ENCODE peak calls at places on chromosome 16, in six cellular contexts. V, B, Y, P, Z and I are unnamed samples. For H3K4me1, the result is how much of the 10 kb centered on the place peaks cover.

GRCh38 chr16:16960785-16961184 is 510.0 kb downstream of the XYLT1 start:
- DNase-seq in P (no peak), Y (no peak), Z (no peak), B (no peak), V (no peak), I (no peak)

GRCh38 chr16:35134471-35134870 is 1675.1 kb downstream of the TP53TG3F start:
- DNase-seq in P (no peak), B (no peak), Y (no peak), Z (no peak), V (no peak), I (no peak)

GRCh38 chr16:84482951-84483881 is 21.2 kb downstream of the MEAK7 start:
- DNase-seq in P (no peak), B (no peak), Z (no peak), V (peak), Y (no peak), I (peak)

GRCh38 chr16:84810518-84811273 is 9.1 kb upstream of the CRISPLD2 start:
- DNase-seq in P (peak), Y (no peak), V (no peak), B (no peak), Z (peak), I (no peak)

GRCh38 chr16:4693956-4694663 is 748 bp downstream of the NUDT16L1 start:
- DNase-seq in Y (peak), Z (peak), V (peak), P (peak), B (peak), I (peak)

GRCh38 chr16:23114131-23114904 is 34.9 kb downstream of the USP31 start:
- DNase-seq in B (no peak), P (no peak), V (no peak), Z (peak), Y (no peak), I (no peak)

GRCh38 chr16:7345423-7345822 is 12.8 kb downstream of the RBFOX1 start:
- DNase-seq in P (no peak), Z (peak), Y (no peak), V (no peak), B (no peak), I (no peak)

GRCh38 chr16:16014329-16015224 is 65.2 kb downstream of the ABCC1 start:
- DNase-seq in Y (peak), Z (peak), B (no peak), V (no peak), P (peak), I (peak)

GRCh38 chr16:8568231-8568617 is 22.1 kb downstream of the TMEM114 start:
- DNase-seq in V (no peak), Z (no peak), Y (no peak), B (no peak), P (no peak), I (no peak)

GRCh38 chr16:56848056-56848936 is 16.7 kb upstream of the SLC12A3 start:
- DNase-seq in B (peak), V (peak), Z (no peak), P (no peak), Y (peak), I (no peak)

GRCh38 chr16:4376820-4377572 is 5.3 kb downstream of the VASN start:
- DNase-seq in Y (no peak), Z (peak), V (no peak), B (no peak), P (peak), I (no peak)

GRCh38 chr16:85856054-85856453 is 42.9 kb upstream of the IRF8 start:
- DNase-seq in P (no peak), Y (no peak), B (no peak), V (no peak), Z (no peak), I (no peak)

GRCh38 chr16:10518479-10519041 is 61.8 kb downstream of the EMP2 start:
- DNase-seq in P (no peak), Y (no peak), Z (no peak), B (no peak), V (no peak), I (no peak)

GRCh38 chr16:24838554-24839266 is 7.1 kb upstream of the SLC5A11 start:
- DNase-seq in V (no peak), B (no peak), Z (no peak), P (no peak), Y (peak), I (no peak)

GRCh38 chr16:35200662-35201061 is 1741.2 kb downstream of the TP53TG3F start:
- DNase-seq in P (no peak), B (no peak), Z (no peak), V (peak), Y (no peak), I (no peak)

GRCh38 chr16:72689851-72690250 is 358.1 kb downstream of the ZFHX3 start:
- DNase-seq in B (no peak), Z (no peak), P (no peak), V (no peak), Y (no peak), I (no peak)

GRCh38 chr16:86895609-86896008 is 317.3 kb downstream of the FOXL1 start:
- DNase-seq in V (peak), P (no peak), Y (peak), Z (no peak), B (no peak), I (no peak)

GRCh38 chr16:48505705-48506104 is 104.3 kb downstream of the N4BP1 start:
- DNase-seq in B (peak), P (no peak), Z (no peak), V (peak), Y (no peak), I (no peak)

GRCh38 chr16:58443783-58444182 is 51.5 kb downstream of the GINS3 start:
- DNase-seq in P (no peak), B (no peak), V (no peak), Y (no peak), Z (no peak), I (no peak)

GRCh38 chr16:52773026-52773425 is 226.1 kb upstream of the TOX3 start:
- DNase-seq in Y (no peak), B (no peak), Z (no peak), V (no peak), P (no peak), I (no peak)

GRCh38 chr16:49828545-49829267 is 27.2 kb downstream of the ZNF423 start:
- DNase-seq in V (no peak), Y (no peak), Z (peak), P (no peak), B (no peak), I (no peak)

GRCh38 chr16:63005356-63005755 is 969.1 kb upstream of the CDH8 start:
- DNase-seq in B (no peak), P (no peak), V (no peak), Z (no peak), Y (no peak), I (no peak)

GRCh38 chr16:53341787-53342186 is 92.5 kb upstream of the RBL2 start:
- DNase-seq in P (no peak), Y (no peak), B (no peak), V (no peak), Z (no peak), I (no peak)

GRCh38 chr16:84532299-84532724 is 27.9 kb upstream of the MEAK7 start:
- DNase-seq in P (peak), V (peak), B (peak), Z (peak), Y (peak), I (no peak)

GRCh38 chr16:80718480-80719220 is 85.7 kb downstream of the CDYL2 start:
- DNase-seq in P (no peak), Z (no peak), Y (peak), V (no peak), B (no peak), I (peak)

GRCh38 chr16:89358030-89359005 is 132.0 kb downstream of the ANKRD11 start:
- DNase-seq in Z (no peak), Y (no peak), B (peak), V (peak), P (no peak), I (no peak)

GRCh38 chr16:57632568-57632967 is 4.1 kb downstream of the ADGRG1 start:
- DNase-seq in P (no peak), Z (peak), V (no peak), Y (no peak), B (no peak), I (no peak)

GRCh38 chr16:12087901-12088364 is 111.4 kb downstream of the SNX29 start:
- DNase-seq in V (peak), Z (peak), Y (no peak), P (no peak), B (peak), I (peak)

GRCh38 chr16:4111748-4112696 is 4.2 kb downstream of the ADCY9 start:
- DNase-seq in Y (no peak), V (peak), Z (no peak), P (no peak), B (no peak), I (no peak)

GRCh38 chr16:24045641-24046040 is 209.9 kb downstream of the PRKCB start:
- DNase-seq in Z (no peak), Y (no peak), B (peak), P (no peak), V (no peak), I (no peak)

GRCh38 chr16:11224894-11225676 is 30.9 kb downstream of the SOCS1 start:
- DNase-seq in P (no peak), Y (no peak), B (peak), Z (peak), V (peak), I (peak)

GRCh38 chr16:70720431-70721201 is 34.8 kb upstream of the MTSS2 start:
- DNase-seq in Z (no peak), B (no peak), Y (no peak), P (no peak), V (no peak), I (no peak)

GRCh38 chr16:17590711-17591654 is 120.2 kb upstream of the XYLT1 start:
- DNase-seq in B (no peak), P (no peak), V (no peak), Y (no peak), Z (no peak), I (no peak)

GRCh38 chr16:88747588-88748301 is 37.3 kb downstream of the PIEZO1 start:
- DNase-seq in V (no peak), P (no peak), B (peak), Z (no peak), Y (no peak), I (peak)

GRCh38 chr16:80573700-80574120 is 32.9 kb downstream of the DYNLRB2 start:
- DNase-seq in P (no peak), Z (no peak), V (no peak), Y (no peak), B (no peak), I (no peak)

GRCh38 chr16:55294947-55295346 is 29.1 kb upstream of the IRX6 start:
- DNase-seq in V (no peak), P (no peak), B (no peak), Z (peak), Y (no peak), I (no peak)

GRCh38 chr16:48720266-48720665 is 110.3 kb upstream of the N4BP1 start:
- DNase-seq in P (no peak), B (no peak), V (no peak), Y (no peak), Z (no peak), I (no peak)

GRCh38 chr16:89076159-89076558 is 17.5 kb upstream of the ACSF3 start:
- DNase-seq in B (no peak), Z (no peak), V (no peak), P (no peak), Y (no peak), I (no peak)

DNA sequence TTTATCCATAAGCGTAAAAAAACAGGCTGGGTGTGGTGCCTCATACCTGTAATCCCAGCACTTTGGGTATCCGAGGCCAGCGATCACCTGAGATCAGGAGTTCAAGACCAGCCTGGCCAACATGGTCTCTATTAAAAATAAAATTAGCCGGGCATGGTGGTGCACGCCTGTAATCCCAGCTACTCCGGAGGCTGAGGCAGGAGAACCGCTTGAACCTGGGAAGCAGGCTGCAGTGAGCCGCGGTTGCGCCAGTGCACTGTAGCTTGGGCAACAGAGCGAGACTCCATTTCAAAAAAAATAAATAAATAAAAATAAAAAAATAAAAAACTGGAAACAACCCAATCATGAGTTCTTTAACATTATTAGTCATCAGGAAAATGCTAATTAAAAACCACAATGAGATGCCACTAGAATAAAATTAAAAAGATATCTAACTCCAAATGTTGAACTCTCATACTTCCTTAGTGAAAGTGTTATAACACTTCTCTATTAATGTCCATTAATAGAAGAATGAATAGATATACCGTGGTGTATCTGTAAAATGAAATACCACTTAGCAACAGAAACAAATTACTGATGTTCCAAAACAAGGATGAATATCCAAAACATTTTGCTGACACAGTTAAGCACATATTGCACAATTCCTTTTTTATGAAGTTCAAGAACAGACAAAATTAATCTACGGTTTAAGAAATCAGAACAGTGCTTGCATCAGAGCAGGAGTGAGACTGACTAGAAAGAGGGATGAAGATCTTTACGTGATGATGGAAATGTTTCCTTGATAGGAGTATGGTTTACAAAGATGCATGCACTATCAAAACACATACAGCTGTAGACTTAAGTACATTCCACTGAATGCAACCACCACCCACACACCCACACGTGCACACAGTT is 13.0 kb downstream of the MPHOSPH6 start:
- DNase-seq in B (no peak), V (no peak), Y (no peak), P (no peak), Z (no peak), I (no peak)
- H3K27ac ChIP-seq in B (no peak), V (peak), Y (no peak), P (peak), Z (no peak), I (no peak)

DNA sequence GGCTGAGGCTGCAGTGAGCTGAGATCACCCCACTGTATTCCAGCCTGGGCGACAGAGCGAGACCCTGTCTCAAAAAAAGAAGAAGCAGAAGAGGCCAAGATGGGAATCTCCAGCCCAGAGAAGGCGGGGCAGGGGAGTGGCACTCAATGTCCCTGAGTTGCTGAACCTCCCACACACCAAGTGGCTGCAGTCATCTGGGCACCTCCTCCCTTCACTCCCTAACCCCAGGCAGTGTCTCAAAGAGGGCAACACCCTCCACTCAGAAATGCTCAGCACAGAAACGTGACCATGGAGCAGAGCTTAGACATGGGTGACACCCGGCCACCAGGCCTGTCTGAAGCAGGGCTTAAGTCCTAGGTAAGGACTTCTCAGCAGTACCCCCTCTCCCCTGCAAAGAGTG is 36.3 kb upstream of the BCAR1 start:
- DNase-seq in Z (no peak), V (no peak), Y (no peak), P (no peak), B (peak), I (no peak)
- H3K4me1 ChIP-seq in Z (under half), V (under half), Y (under half), P (under half), B (under half), I (under half)

GRCh38 chr16:369866-370436 is 387 bp downstream of the MRPL28 start:
- DNase-seq in Y (no peak), P (no peak), V (peak), B (no peak), Z (no peak), I (peak)

GRCh38 chr16:369275-369865 is 968 bp downstream of the MRPL28 start:
- DNase-seq in Y (no peak), P (no peak), Z (no peak), B (no peak), V (peak), I (no peak)

GRCh38 chr16:371729-372521 is 1.6 kb upstream of the MRPL28 start:
- DNase-seq in P (no peak), B (no peak), Z (no peak), V (peak), Y (no peak), I (no peak)

GRCh38 chr16:370980-371728 is 816 bp upstream of the MRPL28 start:
- DNase-seq in Y (no peak), B (no peak), V (peak), Z (no peak), P (no peak), I (no peak)

GRCh38 chr16:370443-370842 is at the start of gene MRPL28:
- DNase-seq in B (peak), Y (peak), V (peak), P (peak), Z (peak), I (peak)
- TF ChIP-seq POLR2A in B (no peak), Y (peak), V (peak), P (peak), Z (peak), I (no peak)

GRCh38 chr16:19874026-19874425 is 10.6 kb downstream of the GPRC5B start:
- DNase-seq in P (no peak), B (no peak), Z (no peak), Y (no peak), V (no peak), I (no peak)

GRCh38 chr16:19874816-19875546 is 9.7 kb downstream of the GPRC5B start:
- DNase-seq in Y (no peak), V (no peak), B (no peak), P (no peak), Z (no peak), I (no peak)

GRCh38 chr16:19875900-19876299 is 8.7 kb downstream of the GPRC5B start:
- DNase-seq in Z (no peak), P (no peak), Y (no peak), V (no peak), B (no peak), I (no peak)

GRCh38 chr16:19878760-19879159 is 5.9 kb downstream of the GPRC5B start:
- DNase-seq in B (no peak), Z (no peak), V (no peak), P (no peak), Y (no peak), I (no peak)

GRCh38 chr16:19876501-19877059 is 8.1 kb downstream of the GPRC5B start:
- DNase-seq in Y (no peak), B (no peak), V (no peak), Z (peak), P (no peak), I (no peak)
- H3K27ac ChIP-seq in Y (no peak), B (no peak), V (no peak), Z (peak), P (no peak), I (no peak)

GRCh38 chr16:1345651-1346421 is 5.8 kb downstream of the TSR3 start:
- DNase-seq in V (no peak), P (no peak), B (no peak), Y (no peak), Z (no peak), I (no peak)

GRCh38 chr16:1346422-1347285 is 5.0 kb downstream of the TSR3 start:
- DNase-seq in P (no peak), Z (no peak), V (no peak), Y (no peak), B (no peak), I (no peak)

GRCh38 chr16:1347962-1348361 is 3.7 kb downstream of the TSR3 start:
- DNase-seq in Z (no peak), Y (no peak), P (no peak), B (no peak), V (no peak), I (no peak)

GRCh38 chr16:1348441-1348840 is 3.2 kb downstream of the TSR3 start:
- DNase-seq in V (no peak), B (no peak), Y (no peak), P (no peak), Z (no peak), I (no peak)

DNA sequence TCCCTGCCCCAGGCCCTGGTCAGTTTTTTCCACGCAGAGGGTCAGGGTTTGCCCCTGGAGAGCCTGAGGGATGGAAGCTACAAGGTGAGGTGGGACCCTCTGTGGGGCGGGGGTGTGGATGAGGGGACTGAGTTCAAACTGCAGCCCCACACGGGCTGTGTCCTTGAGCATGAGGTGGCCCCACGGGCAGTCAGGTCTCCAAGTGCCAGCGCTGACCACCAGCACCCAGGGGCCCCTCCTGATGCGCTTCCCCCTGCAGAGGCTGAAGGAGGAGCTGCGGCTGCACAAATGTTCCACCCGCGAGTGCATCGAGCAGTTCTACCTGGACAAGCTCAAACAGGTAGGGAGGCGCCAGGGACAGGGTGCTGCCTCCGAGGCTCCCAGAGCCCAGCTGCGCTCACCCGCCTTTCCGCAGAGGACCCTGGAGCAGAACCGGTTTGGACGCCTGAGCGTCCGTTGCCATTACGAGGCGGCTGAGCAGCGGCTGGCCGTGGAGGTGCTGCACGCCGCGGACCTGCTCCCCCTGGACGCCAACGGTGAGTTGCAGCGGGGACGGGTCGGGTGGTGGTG is 4.3 kb downstream of the TSR3 start:
- DNase-seq in P (no peak), Y (no peak), B (no peak), Z (no peak), V (no peak), I (no peak)
- H3K4me1 ChIP-seq in P (under half), Y (under half), B (under half), Z (under half), V (under half), I (under half)

GRCh38 chr16:30063893-30064745 is 1.4 kb upstream of the ALDOA start:
- DNase-seq in V (peak), P (peak), B (peak), Z (peak), Y (peak), I (peak)
- TF ChIP-seq POLR2A in V (no peak), P (peak), B (no peak), Z (peak), Y (no peak), I (no peak)

GRCh38 chr16:75443301-75443700 is 10.0 kb upstream of the CFDP1 start:
- DNase-seq in V (no peak), Z (no peak), P (no peak), B (no peak), Y (no peak), I (no peak)

GRCh38 chr16:75446416-75446815 is 13.1 kb upstream of the CFDP1 start:
- DNase-seq in B (no peak), P (no peak), Y (no peak), V (no peak), Z (no peak), I (no peak)

DNA sequence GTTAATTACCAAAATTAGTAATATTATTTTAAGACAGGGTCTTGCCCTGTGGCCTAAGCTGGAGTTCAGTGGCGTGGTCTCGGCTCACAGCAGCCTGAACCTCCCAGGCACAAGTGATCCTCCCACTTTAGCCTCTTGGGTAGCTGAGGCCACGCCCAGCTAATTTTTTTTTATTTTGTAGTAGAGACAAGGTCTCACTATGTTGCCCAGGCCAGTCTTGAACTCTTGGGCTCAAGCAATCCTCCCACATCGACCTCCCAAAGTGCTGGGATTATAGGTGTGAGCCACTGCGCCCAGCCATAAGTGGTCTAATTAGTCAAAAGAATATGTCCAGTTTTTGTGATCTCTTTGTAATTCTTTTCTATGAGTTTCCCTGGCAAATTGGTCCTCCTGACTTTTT is 12.0 kb upstream of the CFDP1 start:
- DNase-seq in V (no peak), Y (no peak), P (no peak), Z (no peak), B (no peak), I (no peak)
- H3K27ac ChIP-seq in V (no peak), Y (no peak), P (peak), Z (no peak), B (no peak), I (no peak)

GRCh38 chr16:73781297-73781696 is 515.3 kb upstream of the PSMD7 start:
- DNase-seq in B (no peak), V (no peak), P (no peak), Z (no peak), Y (no peak), I (no peak)
- H3K4me1 ChIP-seq in B (under half), V (under half), P (under half), Z (under half), Y (under half), I (under half)